ENCODE peak calls at places on chromosome 15, in eight cellular contexts. K is coronary artery; T is DND-41; X is hepatic stellate cell; V is CD8-positive, alpha-beta T cell; E is activated T-helper 1 cell treated with anti-CD3 and anti-CD28 coated beads, Interleukin-12 subunit alpha, Interleukin-12 subunit beta, Interleukin-2, Interleukin-4 antibody, amounts not matched to agents 30 ng/mL and 10 ng/mL and 1 ng/mL, durations not matched to agents 14 hours and 24 hours and 36 hours; O is transverse colon; N is IMR-90. W is an unnamed sample.

GRCh38 chr15:51121118-51121517 is 26.4 kb upstream of the TNFAIP8L3 start:
- DNase-seq in K (no peak), N (peak; percentile 98), V (no peak), E (no peak), X (peak; percentile 61), T (no peak), O (no peak), W (peak; percentile 55)

GRCh38 chr15:96593735-96594134 is 263.2 kb downstream of the NR2F2 start:
- DNase-seq in X (no peak), N (no peak), V (no peak), O (no peak), T (no peak), K (no peak), E (no peak), W (no peak)

GRCh38 chr15:70137975-70138374 is 40.3 kb upstream of the TLE3 start:
- DNase-seq in T (no peak), N (no peak), X (no peak), O (no peak), K (no peak), E (no peak), V (no peak), W (no peak)

GRCh38 chr15:26889298-26889898 is 22.5 kb downstream of the GABRA5 start:
- DNase-seq in V (peak; percentile 27), T (peak; percentile 48), K (no peak), E (no peak), O (peak; percentile 52), X (peak; percentile 35), N (peak; percentile 64), W (peak; percentile 37)

GRCh38 chr15:42079401-42079908 is 14.9 kb downstream of the PLA2G4D start:
- DNase-seq in V (no peak), N (no peak), T (no peak), K (peak; percentile 67), E (no peak), X (no peak), O (no peak), W (no peak)

GRCh38 chr15:81235781-81236507 is 39.3 kb downstream of the IL16 start:
- DNase-seq in O (no peak), V (no peak), E (no peak), K (no peak), X (peak; percentile 22), T (no peak), N (peak; percentile 99), W (peak; percentile 88)

GRCh38 chr15:91961357-91961756 is 107.8 kb downstream of the SLCO3A1 start:
- DNase-seq in E (no peak), T (no peak), K (no peak), X (no peak), V (no peak), O (no peak), N (no peak), W (no peak)

GRCh38 chr15:48592221-48592731 is 53.2 kb downstream of the FBN1 start:
- DNase-seq in T (peak; percentile 4), O (no peak), X (peak; percentile 42), K (no peak), E (no peak), V (no peak), N (peak; percentile 94), W (peak; percentile 58)

GRCh38 chr15:51924146-51925068 is 47.2 kb downstream of the LEO1 start:
- DNase-seq in N (no peak), K (no peak), V (no peak), T (no peak), X (no peak), O (no peak), E (no peak), W (no peak)

GRCh38 chr15:80526556-80527340 is 122.6 kb downstream of the ARNT2 start:
- DNase-seq in V (no peak), X (peak; percentile 62), E (no peak), O (no peak), K (no peak), T (no peak), N (peak; percentile 84), W (no peak)